ENCODE peak calls at places on chromosome 5, in seven cellular contexts. F, R, Z, V, Q, X and L are unnamed samples.

GRCh38 chr5:88663793-88664216 is 219.2 kb downstream of the MEF2C start:
- DNase-seq in Z (no peak), V (no peak), Q (no peak), R (no peak), F (no peak), X (no peak), L (no peak)

GRCh38 chr5:167918492-167919267 is 372.8 kb upstream of the WWC1 start:
- DNase-seq in F (no peak), R (no peak), X (no peak), Q (no peak), Z (no peak), V (no peak), L (no peak)

GRCh38 chr5:101860145-101860544 is 435.9 kb downstream of the SLCO4C1 start:
- DNase-seq in R (no peak), Z (no peak), Q (no peak), V (no peak), X (no peak), F (no peak), L (no peak)

GRCh38 chr5:15117691-15118090 is 246.1 kb upstream of the ANKH start:
- DNase-seq in V (no peak), Q (no peak), F (no peak), R (no peak), Z (no peak), X (no peak), L (no peak)

GRCh38 chr5:101143526-101143925 is 240.4 kb upstream of the ST8SIA4 start:
- DNase-seq in Z (no peak), X (no peak), Q (no peak), R (no peak), V (no peak), F (no peak), L (no peak)

GRCh38 chr5:55903121-55903701 is 52.1 kb downstream of the IL31RA start:
- DNase-seq in F (no peak), Z (no peak), Q (peak; percentile 23), V (no peak), R (no peak), X (no peak), L (peak; percentile 47)

GRCh38 chr5:141430332-141431113 is at the start of gene PCDHGA12:
- DNase-seq in V (peak; percentile 52), R (no peak), F (peak; percentile 82), Q (peak; percentile 97), X (no peak), Z (peak; percentile 83), L (no peak)

GRCh38 chr5:25993701-25994100 is 1044.7 kb downstream of the CDH9 start:
- DNase-seq in F (no peak), Q (no peak), V (no peak), Z (no peak), R (no peak), X (no peak), L (no peak)

GRCh38 chr5:41115281-41115680 is 44.1 kb upstream of the MROH2B start:
- DNase-seq in V (peak; percentile 60), F (no peak), Z (no peak), R (no peak), X (peak; percentile 74), Q (peak; percentile 84), L (no peak)

GRCh38 chr5:124395287-124395686 is 351.2 kb downstream of the ZNF608 start:
- DNase-seq in R (no peak), Z (no peak), Q (no peak), F (no peak), V (no peak), X (no peak), L (no peak)

GRCh38 chr5:102375256-102375655 is 79.2 kb upstream of the SLCO4C1 start:
- DNase-seq in F (no peak), X (no peak), V (no peak), R (no peak), Z (no peak), Q (no peak), L (no peak)

GRCh38 chr5:128572546-128573339 is 34.7 kb upstream of the FBN2 start:
- DNase-seq in Q (peak; percentile 44), R (no peak), Z (no peak), X (no peak), V (no peak), F (no peak), L (no peak)

GRCh38 chr5:6490693-6491092 is 42.0 kb downstream of the UBE2QL1 start:
- DNase-seq in Z (no peak), X (no peak), Q (no peak), F (no peak), R (no peak), V (no peak), L (no peak)

GRCh38 chr5:137470111-137470920 is 28.8 kb downstream of the SPOCK1 start:
- DNase-seq in Z (peak; percentile 80), Q (peak; percentile 98), V (peak; percentile 94), R (no peak), F (peak; percentile 72), X (peak; percentile 94), L (no peak)

GRCh38 chr5:126139773-126140172 is 283.4 kb upstream of the GRAMD2B start:
- DNase-seq in V (no peak), F (no peak), R (no peak), Z (no peak), Q (no peak), X (peak; percentile 29), L (no peak)

GRCh38 chr5:54785729-54786548 is 199.5 kb downstream of the ESM1 start:
- DNase-seq in F (no peak), X (no peak), Z (peak; percentile 91), Q (peak; percentile 27), V (no peak), R (no peak), L (no peak)

GRCh38 chr5:37875051-37875787 is 35.4 kb upstream of the GDNF start:
- DNase-seq in V (peak; percentile 72), F (no peak), R (no peak), Z (no peak), X (peak; percentile 52), Q (peak; percentile 54), L (no peak)

GRCh38 chr5:78985407-78986223 is 505 bp upstream of the ARSB start:
- DNase-seq in Q (peak; percentile 45), F (peak; percentile 54), V (no peak), X (no peak), R (no peak), Z (peak; percentile 63), L (peak; percentile 46)

GRCh38 chr5:138725153-138725884 is 27.9 kb upstream of the CTNNA1 start:
- DNase-seq in X (peak; percentile 20), F (peak; percentile 63), Z (no peak), R (peak; percentile 10), Q (peak; percentile 84), V (no peak), L (no peak)

GRCh38 chr5:2610986-2611385 is 140.5 kb downstream of the IRX2 start:
- DNase-seq in X (no peak), F (no peak), Z (no peak), Q (no peak), R (no peak), V (no peak), L (no peak)

GRCh38 chr5:90434116-90434714 is 24.7 kb upstream of the CETN3 start:
- DNase-seq in V (no peak), F (peak; percentile 56), Z (peak; percentile 33), X (no peak), R (peak; percentile 30), Q (peak; percentile 61), L (no peak)

GRCh38 chr5:8184455-8185063 is 315.6 kb downstream of the MTRR start:
- DNase-seq in X (no peak), F (no peak), R (peak; percentile 38), Z (peak; percentile 44), Q (no peak), V (no peak), L (no peak)
- TF ChIP-seq CTCF in X (peak; percentile 87), F (peak; percentile 50), R (peak; percentile 77), Z (peak; percentile 59), Q (peak; percentile 64), V (peak; percentile 85), L (peak; percentile 31)

DNA sequence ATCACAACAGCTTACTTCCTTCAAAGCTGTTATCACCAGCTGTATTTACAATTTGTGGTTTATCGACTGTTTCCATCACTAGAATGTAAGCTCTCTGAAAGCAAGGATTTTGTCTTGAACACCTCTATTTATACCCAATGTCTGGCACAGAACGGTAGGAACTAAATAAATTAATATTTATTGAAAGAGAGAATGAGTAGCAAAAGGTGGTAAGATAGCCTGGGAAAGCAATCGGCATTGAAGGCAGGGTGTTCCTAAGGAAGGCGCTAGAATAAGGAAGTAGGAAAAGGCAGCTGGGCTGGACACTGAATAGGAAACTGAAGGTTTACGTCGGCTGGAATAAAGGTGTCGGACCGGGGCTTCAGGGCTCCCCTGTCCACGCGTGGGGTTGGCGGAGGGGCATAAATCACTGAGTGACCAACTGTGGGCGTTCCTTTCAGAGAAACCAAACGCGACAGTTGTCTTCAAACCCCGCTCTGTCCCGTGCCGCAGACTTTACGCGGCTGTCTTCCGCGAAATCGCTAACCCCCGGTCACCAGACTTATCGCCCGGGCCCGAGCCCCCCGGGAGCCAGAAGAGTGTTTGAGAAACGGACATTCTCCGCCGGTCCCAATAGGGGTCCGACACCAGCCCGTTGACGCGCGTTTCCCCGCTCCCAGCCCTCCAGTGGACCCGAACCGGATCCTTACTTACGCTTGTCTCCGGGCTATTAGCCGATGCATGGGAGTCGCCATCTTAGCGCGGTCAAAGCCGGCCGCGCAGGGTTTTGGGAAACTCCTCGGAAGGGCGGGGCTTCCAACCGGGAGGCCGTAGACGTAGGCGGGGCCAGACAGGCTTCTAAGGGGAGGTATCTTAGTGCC is at the start of gene ZCCHC10:
- DNase-seq in X (peak; percentile 51), R (peak; percentile 89), V (peak; percentile 51), F (peak; percentile 95), Z (peak; percentile 93), Q (peak; percentile 89), L (peak; percentile 85)
- TF ChIP-seq CTCF in X (no peak), R (no peak), V (no peak), F (no peak), Z (no peak), Q (no peak), L (no peak)

GRCh38 chr5:43110606-43111170 is 10.0 kb upstream of the ZNF131 start:
- DNase-seq in R (no peak), V (no peak), F (no peak), Q (no peak), Z (no peak), X (no peak), L (no peak)
- TF ChIP-seq CTCF in R (peak; percentile 51), V (peak; percentile 17), F (no peak), Q (peak; percentile 39), Z (no peak), X (peak; percentile 33), L (no peak)

GRCh38 chr5:62432618-62433064 is 20.1 kb downstream of the IPO11 start:
- DNase-seq in V (no peak), X (no peak), Q (peak; percentile 25), R (no peak), F (no peak), Z (no peak), L (no peak)

DNA sequence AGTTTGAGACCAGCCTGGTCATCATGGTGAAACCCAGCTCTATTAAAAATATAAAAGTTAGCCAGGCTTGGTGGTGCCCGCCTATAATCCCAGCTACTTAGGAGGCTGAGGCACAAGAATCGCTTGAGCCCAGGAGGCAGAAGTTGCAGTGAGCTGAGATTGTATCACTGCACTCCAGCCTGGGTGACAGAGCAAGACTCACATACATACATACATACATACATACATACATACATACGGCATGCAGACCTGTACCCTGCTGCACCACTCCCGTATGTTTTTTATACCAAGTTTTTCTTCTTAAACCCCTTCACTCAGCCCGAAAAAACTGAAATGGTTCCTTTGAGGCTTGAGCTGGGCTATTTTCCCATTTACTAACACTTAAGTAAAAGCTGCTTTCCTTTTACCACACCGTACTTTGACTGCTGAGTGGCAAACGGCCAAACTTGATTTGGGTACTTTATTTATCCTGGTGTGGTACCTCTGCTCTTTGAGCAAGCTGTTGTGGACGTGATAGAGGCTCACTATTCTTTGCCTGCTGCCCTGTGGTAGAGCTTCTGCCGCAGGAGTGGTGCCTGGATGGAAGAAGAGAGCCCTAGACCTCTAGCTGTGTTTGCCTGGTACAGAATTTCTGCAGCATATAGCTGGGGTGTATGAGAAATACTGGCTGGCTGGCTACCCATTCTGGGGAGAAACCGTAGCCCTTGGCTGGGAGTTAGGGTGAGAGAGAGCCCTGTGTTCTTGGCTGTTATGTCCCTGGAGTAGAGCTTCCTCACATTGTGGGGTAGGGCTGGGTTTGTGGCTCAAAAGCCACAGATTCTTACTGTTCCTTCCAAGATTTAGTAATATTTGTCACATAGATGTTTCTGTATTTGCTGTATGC is 19.4 kb downstream of the IPO11 start:
- DNase-seq in V (no peak), Q (peak; percentile 49), Z (no peak), X (no peak), R (no peak), F (no peak), L (no peak)
- TF ChIP-seq CTCF in V (no peak), Q (no peak), Z (no peak), X (no peak), R (no peak), F (no peak), L (no peak)